ENCODE peak calls at places on chromosome 3, in five cellular contexts. R, O, Y, F and X are unnamed samples.

GRCh38 chr3:84008623-84009022 is 950.2 kb upstream of the CADM2 start:
- DNase-seq in F (no peak), O (no peak), R (no peak), Y (no peak), X (no peak)

GRCh38 chr3:114903213-114903612 is 243.9 kb downstream of the ZBTB20 start:
- DNase-seq in O (no peak), Y (no peak), R (no peak), F (no peak), X (no peak)

GRCh38 chr3:167705840-167706239 is 28.9 kb downstream of the PDCD10 start:
- DNase-seq in F (no peak), R (no peak), O (no peak), Y (no peak), X (no peak)

GRCh38 chr3:67215690-67216089 is 217.6 kb downstream of the KBTBD8 start:
- DNase-seq in O (no peak), Y (no peak), R (no peak), F (no peak), X (no peak)

GRCh38 chr3:196216081-196216564 is at the start of gene SLC51A:
- DNase-seq in O (no peak), R (no peak), Y (no peak), F (no peak), X (peak; percentile 64)

GRCh38 chr3:124654470-124654845 is 75.8 kb upstream of the UMPS start:
- DNase-seq in Y (no peak), O (no peak), R (no peak), F (no peak), X (no peak)

GRCh38 chr3:111173328-111173900 is 101.8 kb downstream of the NECTIN3 start:
- DNase-seq in F (no peak), O (no peak), Y (no peak), R (no peak), X (no peak)

GRCh38 chr3:161069441-161070251 is 35.5 kb downstream of the B3GALNT1 start:
- DNase-seq in O (no peak), R (no peak), Y (no peak), F (no peak), X (no peak)

GRCh38 chr3:129512595-129512994 is 15.8 kb upstream of the RHO start:
- DNase-seq in F (no peak), Y (no peak), R (no peak), O (no peak), X (no peak)

GRCh38 chr3:77348244-77348855 is 308.5 kb downstream of the ROBO2 start:
- DNase-seq in O (no peak), R (no peak), F (peak; percentile 50), Y (peak; percentile 7), X (peak; percentile 54)

GRCh38 chr3:71416868-71417267 is 166.7 kb downstream of the FOXP1 start:
- DNase-seq in O (peak; percentile 6), R (peak; percentile 39), F (peak; percentile 25), Y (peak; percentile 56), X (peak; percentile 41)
- TF ChIP-seq SP1 in O (no peak), R (no peak), F (no peak), Y (no peak), X (no peak)

DNA sequence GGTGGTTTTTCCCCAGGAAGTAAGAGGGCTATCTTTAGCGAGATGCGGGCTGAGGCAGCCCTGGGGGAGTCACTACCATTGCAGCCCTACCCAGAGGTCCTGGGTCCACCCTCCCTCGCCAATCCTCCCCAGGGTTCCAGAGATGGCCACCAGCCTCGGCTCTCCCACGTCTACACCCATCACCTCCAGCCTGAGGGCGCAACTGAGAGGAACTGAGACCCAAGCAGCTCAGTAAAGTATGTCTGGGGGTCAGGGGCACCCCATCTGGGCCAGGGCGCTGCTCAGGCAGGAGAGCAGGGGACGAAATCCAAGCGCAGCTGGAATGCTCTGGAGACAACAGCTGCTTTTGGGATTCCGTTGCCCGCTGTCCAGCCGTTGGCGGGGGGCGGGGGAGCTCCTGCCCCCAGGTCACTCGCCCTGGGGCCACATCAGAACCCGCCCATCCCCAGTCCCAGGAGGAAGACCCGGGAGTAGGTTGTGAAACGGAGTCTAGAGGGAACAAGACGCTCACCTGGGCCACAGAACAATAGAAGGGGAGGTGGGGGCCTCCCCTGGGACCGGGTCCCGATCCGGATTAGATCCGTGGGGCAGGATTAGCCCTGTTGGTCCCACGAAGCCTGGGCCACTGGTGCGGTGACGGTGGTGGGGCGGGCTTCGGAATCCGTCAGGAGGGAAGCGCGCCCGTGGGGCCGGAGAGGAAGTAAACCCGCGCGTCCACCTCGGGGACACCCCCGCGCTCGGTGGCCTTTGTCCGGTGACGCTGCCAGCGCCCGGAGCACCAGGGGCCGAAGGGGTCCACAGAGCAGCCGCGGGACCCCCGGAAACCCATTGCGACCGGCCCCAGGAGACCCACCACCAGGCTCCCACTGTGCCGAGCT is 1.3 kb upstream of the NDUFAF3 start:
- DNase-seq in O (no peak), R (peak; percentile 38), Y (no peak), F (no peak), X (peak; percentile 51)
- TF ChIP-seq SP1 in O (no peak), R (no peak), Y (no peak), F (no peak), X (no peak)

GRCh38 chr3:40499952-40500351 is 5.9 kb upstream of the ZNF620 start:
- DNase-seq in F (no peak), R (no peak), Y (no peak), O (no peak), X (no peak)

GRCh38 chr3:40505599-40506462 is at the start of gene ZNF620:
- DNase-seq in R (peak; percentile 84), F (peak; percentile 75), Y (peak; percentile 86), O (peak; percentile 76), X (peak; percentile 88)

GRCh38 chr3:40504636-40505430 is 1.0 kb upstream of the ZNF620 start:
- DNase-seq in R (no peak), O (peak; percentile 66), F (no peak), Y (no peak), X (no peak)
- TF ChIP-seq SP1 in R (no peak), O (peak; percentile 79), F (no peak), Y (no peak), X (no peak)

GRCh38 chr3:126104028-126104635 is 20.2 kb upstream of the SLC41A3 start:
- DNase-seq in R (no peak), Y (no peak), O (no peak), F (no peak), X (no peak)

GRCh38 chr3:126103121-126104027 is 19.4 kb upstream of the SLC41A3 start:
- DNase-seq in F (no peak), O (no peak), Y (no peak), R (peak; percentile 22), X (peak; percentile 54)

GRCh38 chr3:126105691-126106187 is 21.8 kb upstream of the SLC41A3 start:
- DNase-seq in R (no peak), O (no peak), Y (no peak), F (no peak), X (no peak)

GRCh38 chr3:126106336-126107202 is 22.6 kb upstream of the SLC41A3 start:
- DNase-seq in O (no peak), R (no peak), F (no peak), Y (no peak), X (no peak)

GRCh38 chr3:126104742-126105605 is 21.1 kb upstream of the SLC41A3 start:
- DNase-seq in O (no peak), F (no peak), Y (no peak), R (no peak), X (no peak)
- TF ChIP-seq SP1 in O (no peak), F (no peak), Y (no peak), R (no peak), X (no peak)

GRCh38 chr3:82416828-82417227 is 655.4 kb upstream of the GBE1 start:
- DNase-seq in Y (no peak), R (no peak), O (no peak), F (no peak), X (no peak)
- TF ChIP-seq SP1 in Y (no peak), R (no peak), O (no peak), F (no peak), X (no peak)

GRCh38 chr3:150077581-150078247 is 107.0 kb upstream of the PFN2 start:
- DNase-seq in F (no peak), R (no peak), O (no peak), Y (no peak), X (no peak)
- TF ChIP-seq SP1 in F (no peak), R (no peak), O (no peak), Y (no peak), X (no peak)